ENCODE peak calls at places on chromosomes 11 and 22, in six cellular contexts. P is stomach; N is stimulated activated CD4-positive, alpha-beta T cell treated with anti-CD3 and anti-CD28 coated beads, Interleukin-1b, Interleukin-23, amount 100 ng/mL, for 24 hours; Y is stimulated activated CD8-positive, alpha-beta memory T cell treated with anti-CD3 and anti-CD28 coated beads, Interleukin-2, amount 100 ng/mL, for 48 hours; C is colonic mucosa; S is OCI-LY7. H is an unnamed sample.

GRCh38 chr22:50577697-50577986 is 585 bp downstream of the CPT1B start:
- DNase-seq in P (no peak), N (no peak), Y (no peak), C (no peak), S (no peak), H (no peak)

GRCh38 chr22:21646608-21647590 is 4.8 kb downstream of the SDF2L1 start:
- DNase-seq in P (peak; percentile 83), N (peak; percentile 66), Y (peak; percentile 32), C (peak; percentile 84), S (peak; percentile 89), H (no peak)

GRCh38 chr11:104704888-104705287 is 193.4 kb downstream of the CASP12 start:
- DNase-seq in P (no peak), N (no peak), Y (no peak), C (no peak), S (no peak), H (no peak)

GRCh38 chr11:19405966-19406365 is 165.2 kb upstream of the E2F8 start:
- DNase-seq in P (no peak), N (no peak), Y (no peak), C (no peak), S (no peak), H (no peak)

GRCh38 chr11:42407379-42407778 is 904.4 kb upstream of the API5 start:
- DNase-seq in P (peak; percentile 28), N (no peak), Y (no peak), C (no peak), S (peak; percentile 37), H (no peak)

GRCh38 chr11:32602657-32603410 is 19.2 kb downstream of the EIF3M start:
- DNase-seq in P (no peak), N (no peak), Y (no peak), C (no peak), S (no peak), H (no peak)

GRCh38 chr11:127126956-127127355 is 126.4 kb upstream of the KIRREL3 start:
- DNase-seq in P (no peak), N (no peak), Y (no peak), C (no peak), S (no peak), H (no peak)

GRCh38 chr22:49727191-49727880 is 100.3 kb downstream of the BRD1 start:
- DNase-seq in P (no peak), N (no peak), Y (no peak), C (no peak), S (no peak), H (no peak)

GRCh38 chr11:12094872-12095800 is 15.3 kb upstream of the MICAL2 start:
- DNase-seq in P (peak; percentile 41), N (no peak), Y (no peak), C (peak; percentile 87), S (no peak), H (peak; percentile 77)

GRCh38 chr11:88312665-88313064 is 24.9 kb downstream of the CTSC start:
- DNase-seq in P (no peak), N (no peak), Y (no peak), C (no peak), S (no peak), H (no peak)

GRCh38 chr22:41347066-41347859 is 34.5 kb upstream of the TEF start:
- DNase-seq in P (no peak), N (no peak), Y (no peak), C (no peak), S (no peak), H (no peak)